ENCODE peak calls at places on chromosomes 2 and 18, in seven cellular contexts. B is cardiac muscle cell, X is heart right ventricle, Q is left lung, L is psoas muscle, E is endodermal cell, Z is neuronal stem cell. R is an unnamed sample.

GRCh38 chr2:211241891-211242290 is 685.5 kb downstream of the CPS1 start:
- DNase-seq in B (no peak), Q (no peak), Z (no peak), X (no peak), E (no peak), L (no peak), R (no peak)

GRCh38 chr2:17857016-17857415 is 21.5 kb upstream of the KCNS3 start:
- DNase-seq in E (no peak), Q (no peak), X (no peak), Z (no peak), L (no peak), B (peak; percentile 28), R (no peak)

GRCh38 chr2:67626076-67626475 is 228.9 kb downstream of the ETAA1 start:
- DNase-seq in Q (no peak), L (no peak), X (no peak), B (no peak), Z (no peak), E (no peak), R (no peak)

GRCh38 chr2:59449264-59449663 is 1104.2 kb downstream of the BCL11A start:
- DNase-seq in B (no peak), E (peak; percentile 55), Q (no peak), Z (no peak), L (no peak), X (no peak), R (no peak)

GRCh38 chr2:109324859-109325258 is 195.9 kb downstream of the SH3RF3 start:
- DNase-seq in E (no peak), Z (no peak), B (peak; percentile 98), Q (no peak), L (peak; percentile 81), X (peak; percentile 55), R (peak; percentile 84)

GRCh38 chr18:50629148-50629631 is 69.3 kb downstream of the MAPK4 start:
- DNase-seq in Z (no peak), X (no peak), E (no peak), L (no peak), Q (no peak), B (no peak), R (no peak)

GRCh38 chr2:234826676-234827075 is 125.1 kb upstream of the SH3BP4 start:
- DNase-seq in B (peak; percentile 76), L (no peak), X (no peak), Q (no peak), E (no peak), Z (no peak), R (no peak)

GRCh38 chr2:96116424-96116878 is at the start of gene ADRA2B:
- DNase-seq in E (peak; percentile 95), L (peak; percentile 60), B (peak; percentile 36), X (peak; percentile 80), Z (peak; percentile 71), Q (peak; percentile 91), R (no peak)

GRCh38 chr18:54531402-54532065 is 59.5 kb upstream of the DYNAP start:
- DNase-seq in Z (no peak), X (no peak), E (peak; percentile 65), L (no peak), Q (no peak), B (no peak), R (no peak)

GRCh38 chr2:120243211-120243610 is 9.4 kb upstream of the RALB start:
- DNase-seq in Z (no peak), B (no peak), E (no peak), X (no peak), Q (no peak), L (no peak), R (no peak)

GRCh38 chr2:51301376-51301775 is 269.4 kb upstream of the NRXN1 start:
- DNase-seq in Z (no peak), L (no peak), E (no peak), B (no peak), Q (no peak), X (no peak), R (no peak)

GRCh38 chr18:78721281-78721949 is 258.2 kb upstream of the SALL3 start:
- DNase-seq in E (peak; percentile 53), X (no peak), Z (no peak), L (no peak), B (no peak), Q (peak; percentile 50), R (no peak)

GRCh38 chr2:105610444-105611327 is 134.0 kb upstream of the NCK2 start:
- DNase-seq in B (peak; percentile 65), X (no peak), L (no peak), Z (no peak), Q (no peak), E (no peak), R (no peak)

GRCh38 chr2:160381425-160381951 is 112.1 kb downstream of the RBMS1 start:
- DNase-seq in Z (no peak), L (no peak), X (no peak), Q (no peak), B (peak; percentile 75), E (no peak), R (no peak)

GRCh38 chr2:172864182-172864581 is 128.5 kb downstream of the RAPGEF4 start:
- DNase-seq in Z (peak; percentile 56), L (peak; percentile 62), B (peak; percentile 60), X (peak; percentile 59), Q (no peak), E (peak; percentile 90), R (no peak)

GRCh38 chr2:60659026-60659425 is 97.0 kb upstream of the PAPOLG start:
- DNase-seq in B (no peak), X (no peak), Q (no peak), Z (no peak), L (no peak), E (no peak), R (no peak)

GRCh38 chr18:79496978-79497637 is 101.4 kb downstream of the NFATC1 start:
- DNase-seq in E (no peak), Q (peak; percentile 47), L (no peak), X (no peak), B (peak; percentile 91), Z (no peak), R (no peak)

GRCh38 chr2:75476778-75477177 is 84.0 kb downstream of the EVA1A start:
- DNase-seq in B (peak; percentile 32), X (no peak), Q (no peak), Z (no peak), E (no peak), L (no peak), R (no peak)

GRCh38 chr18:36284671-36285295 is 12.7 kb upstream of the FHOD3 start:
- DNase-seq in L (no peak), Q (no peak), Z (peak; percentile 73), B (peak; percentile 82), E (peak; percentile 71), X (no peak), R (no peak)

GRCh38 chr2:170533156-170533555 is 182.0 kb upstream of the SP5 start:
- DNase-seq in B (no peak), Z (no peak), L (no peak), X (no peak), Q (no peak), E (no peak), R (no peak)

GRCh38 chr18:12857215-12857924 is 26.7 kb downstream of the PTPN2 start:
- DNase-seq in X (no peak), L (no peak), Q (no peak), Z (no peak), E (no peak), B (no peak), R (no peak)

DNA sequence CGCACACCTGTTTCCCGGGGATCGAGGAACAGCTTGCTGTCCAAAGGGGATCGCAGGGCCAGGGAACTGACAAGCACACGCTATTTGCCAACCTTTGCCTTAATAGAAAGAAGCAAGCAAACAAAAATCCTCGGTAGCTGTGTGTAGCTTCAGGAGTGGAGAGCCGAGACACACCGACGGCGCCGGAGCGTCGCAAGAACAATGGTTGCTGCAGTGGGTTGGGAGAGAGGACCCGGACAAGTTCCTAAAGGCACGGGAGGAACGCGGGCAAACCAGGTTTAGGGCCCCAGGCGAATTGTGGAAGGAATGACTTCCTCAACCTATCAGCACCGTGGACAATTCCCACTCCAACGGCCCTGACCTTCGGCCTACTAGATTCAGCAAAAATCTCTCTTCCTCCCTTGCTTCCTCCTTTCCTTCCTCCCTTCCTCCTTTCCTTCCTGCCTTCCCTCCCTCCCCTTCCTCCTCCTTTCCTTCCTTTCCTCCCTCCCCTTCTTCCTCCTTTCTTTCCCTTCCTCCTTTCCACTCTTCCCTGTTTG is 4.9 kb upstream of the NEUROD1 start:
- DNase-seq in L (no peak), E (peak; percentile 77), X (no peak), B (peak; percentile 26), Q (no peak), Z (no peak), R (no peak)
- H3K27me3 ChIP-seq in L (peaks cover 38% of the 10 kb centered on the region), E (peaks cover 100% of the 10 kb centered on the region), X (peaks cover 86% of the 10 kb centered on the region), B (peaks cover 100% of the 10 kb centered on the region), Q (peaks cover 83% of the 10 kb centered on the region), Z (peaks cover 64% of the 10 kb centered on the region), R (peaks cover 64% of the 10 kb centered on the region)

DNA sequence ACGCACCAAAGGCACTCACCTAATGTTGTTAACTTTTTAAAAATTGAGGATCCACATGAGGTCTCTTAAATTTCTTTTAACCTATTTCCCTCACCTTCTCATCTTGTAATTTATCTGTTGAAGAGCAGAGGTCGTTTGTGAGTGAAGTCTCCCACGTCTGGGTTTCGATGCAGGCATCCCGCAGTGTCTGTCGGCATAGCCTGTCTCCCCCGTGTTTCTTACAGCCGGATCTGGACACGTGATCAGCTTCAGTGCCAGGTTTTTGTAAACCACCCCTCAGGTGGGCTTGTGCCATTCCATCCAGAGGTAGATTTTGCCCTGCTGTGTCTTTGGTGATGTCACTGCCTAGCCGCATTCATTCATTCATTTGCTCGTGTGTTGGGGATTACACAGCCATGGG is 16.1 kb downstream of the AQP12A start:
- DNase-seq in X (no peak), Z (no peak), Q (peak; percentile 17), B (no peak), L (no peak), E (no peak), R (no peak)
- H3K27me3 ChIP-seq in X (peaks cover 24% of the 10 kb centered on the region), Z (no peaks in the 10 kb centered on the region), Q (peaks cover 25% of the 10 kb centered on the region), B (no peaks in the 10 kb centered on the region), L (peaks cover 12% of the 10 kb centered on the region), E (no peaks in the 10 kb centered on the region), R (peaks cover 11% of the 10 kb centered on the region)

GRCh38 chr2:21779786-21780185 is 656.0 kb downstream of the TDRD15 start:
- DNase-seq in E (no peak), Q (no peak), L (no peak), X (no peak), Z (no peak), B (no peak), R (no peak)

GRCh38 chr2:21787931-21788330 is 664.2 kb downstream of the TDRD15 start:
- DNase-seq in Z (no peak), Q (no peak), L (no peak), B (no peak), X (no peak), E (no peak), R (no peak)

GRCh38 chr2:21782866-21783265 is 659.1 kb downstream of the TDRD15 start:
- DNase-seq in X (no peak), B (no peak), L (no peak), E (no peak), Z (no peak), Q (no peak), R (no peak)

DNA sequence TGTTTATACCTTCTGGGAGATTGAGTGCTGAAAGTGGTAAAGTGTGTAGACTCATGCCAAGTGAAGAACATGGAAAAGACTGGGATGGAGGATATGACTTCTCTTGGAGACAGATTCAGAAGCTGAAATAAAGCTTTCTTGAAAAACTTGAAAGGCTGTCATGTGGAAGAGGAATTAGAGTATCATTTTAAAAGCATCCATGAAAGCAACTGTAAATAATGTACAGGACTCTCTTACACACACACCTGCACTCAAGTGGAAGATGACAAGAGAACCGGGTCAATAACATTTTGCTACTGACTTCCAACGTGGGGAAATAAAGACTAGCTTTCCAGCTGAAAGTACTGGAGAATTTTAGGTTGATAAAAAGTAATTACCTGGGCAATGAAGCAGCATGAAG is 658.2 kb downstream of the TDRD15 start:
- DNase-seq in Z (no peak), X (no peak), Q (no peak), E (no peak), B (no peak), L (no peak), R (no peak)
- H3K27me3 ChIP-seq in Z (no peaks in the 10 kb centered on the region), X (no peaks in the 10 kb centered on the region), Q (no peaks in the 10 kb centered on the region), E (no peaks in the 10 kb centered on the region), B (no peaks in the 10 kb centered on the region), L (no peaks in the 10 kb centered on the region), R (no peaks in the 10 kb centered on the region)

GRCh38 chr2:218857371-218858137 is 2.1 kb upstream of the WNT6 start:
- DNase-seq in E (peak; percentile 48), Z (no peak), Q (no peak), B (peak; percentile 70), L (no peak), X (no peak), R (no peak)
- H3K27me3 ChIP-seq in E (peaks cover 95% of the 10 kb centered on the region), Z (peaks cover 89% of the 10 kb centered on the region), Q (peaks cover 99% of the 10 kb centered on the region), B (peaks cover 98% of the 10 kb centered on the region), L (peaks cover 15% of the 10 kb centered on the region), X (peaks cover 83% of the 10 kb centered on the region), R (peaks cover 40% of the 10 kb centered on the region)